ENCODE peak calls at places on chromosomes 7 and 10, in ten cellular contexts. Y, P, R, S, K, Q, N, Z, T and B are unnamed samples.

GRCh38 chr10:116281780-116282179 is 8.8 kb upstream of the GFRA1 start:
- DNase-seq in Y (no peak), P (no peak), R (no peak), S (no peak), K (no peak), Q (no peak), N (no peak), Z (no peak), T (no peak), B (no peak)

GRCh38 chr10:112950714-112951348 is 784 bp downstream of the TCF7L2 start:
- DNase-seq in Y (no peak), P (peak), R (peak), S (peak), K (no peak), Q (peak), N (no peak), Z (no peak), T (peak), B (peak)

GRCh38 chr7:114819629-114820362 is 102.1 kb upstream of the MDFIC start:
- DNase-seq in Y (peak), P (no peak), R (no peak), S (no peak), K (no peak), Q (no peak), N (no peak), Z (no peak), T (no peak), B (no peak)

GRCh38 chr7:19404912-19405329 is 259.7 kb upstream of the FERD3L start:
- DNase-seq in Y (peak), P (no peak), R (peak), S (no peak), K (no peak), Q (no peak), N (no peak), Z (no peak), T (no peak), B (no peak)

GRCh38 chr7:35334511-35334910 is 80.6 kb upstream of the TBX20 start:
- DNase-seq in Y (no peak), P (no peak), R (no peak), S (no peak), K (no peak), Q (no peak), N (no peak), Z (no peak), T (no peak), B (no peak)

GRCh38 chr7:130595986-130596385 is 72.6 kb downstream of the COPG2 start:
- DNase-seq in Y (no peak), P (no peak), R (no peak), S (peak), K (no peak), Q (peak), N (no peak), Z (no peak), T (no peak), B (no peak)

GRCh38 chr7:116955801-116956514 is 2.7 kb downstream of the ST7 start:
- DNase-seq in Y (no peak), P (no peak), R (no peak), S (no peak), K (no peak), Q (no peak), N (no peak), Z (no peak), T (no peak), B (no peak)

GRCh38 chr7:27873981-27874957 is 134.3 kb downstream of the TAX1BP1 start:
- DNase-seq in Y (peak), P (peak), R (no peak), S (peak), K (no peak), Q (peak), N (peak), Z (no peak), T (no peak), B (peak)

GRCh38 chr10:72079356-72079755 is 9.0 kb downstream of the SPOCK2 start:
- DNase-seq in Y (no peak), P (no peak), R (no peak), S (no peak), K (no peak), Q (no peak), N (no peak), Z (no peak), T (peak), B (no peak)

GRCh38 chr7:95433952-95434351 is 876 bp downstream of the PON2 start:
- DNase-seq in Y (no peak), P (no peak), R (no peak), S (no peak), K (no peak), Q (no peak), N (no peak), Z (no peak), T (no peak), B (no peak)

GRCh38 chr10:13078912-13079775 is 20.8 kb upstream of the OPTN start:
- DNase-seq in Y (no peak), P (no peak), R (no peak), S (no peak), K (no peak), Q (no peak), N (no peak), Z (no peak), T (no peak), B (no peak)

GRCh38 chr7:107201795-107202450 is 33.1 kb downstream of the HBP1 start:
- DNase-seq in Y (peak), P (peak), R (peak), S (no peak), K (no peak), Q (peak), N (peak), Z (peak), T (no peak), B (peak)

GRCh38 chr7:82507976-82508677 is 64.5 kb upstream of the CACNA2D1 start:
- DNase-seq in Y (no peak), P (no peak), R (peak), S (peak), K (no peak), Q (no peak), N (no peak), Z (no peak), T (no peak), B (no peak)

GRCh38 chr10:63114031-63114814 is 18.9 kb upstream of the NRBF2 start:
- DNase-seq in Y (no peak), P (peak), R (no peak), S (no peak), K (peak), Q (peak), N (peak), Z (no peak), T (no peak), B (peak)

GRCh38 chr10:86415099-86415498 is 48.5 kb upstream of the GRID1 start:
- DNase-seq in Y (no peak), P (no peak), R (no peak), S (no peak), K (no peak), Q (no peak), N (no peak), Z (no peak), T (no peak), B (no peak)

GRCh38 chr7:50206521-50207250 is 97.8 kb upstream of the IKZF1 start:
- DNase-seq in Y (no peak), P (no peak), R (no peak), S (peak), K (no peak), Q (no peak), N (no peak), Z (no peak), T (peak), B (peak)

GRCh38 chr10:484925-485661 is 204.4 kb downstream of the DIP2C start:
- DNase-seq in Y (no peak), P (no peak), R (no peak), S (no peak), K (peak), Q (no peak), N (no peak), Z (no peak), T (peak), B (peak)

GRCh38 chr10:89074120-89074519 is 83.5 kb downstream of the FAS start:
- DNase-seq in Y (no peak), P (peak), R (no peak), S (peak), K (peak), Q (peak), N (peak), Z (no peak), T (no peak), B (peak)

GRCh38 chr10:61541960-61542359 is 88.8 kb upstream of the TMEM26 start:
- DNase-seq in Y (no peak), P (no peak), R (no peak), S (no peak), K (no peak), Q (no peak), N (no peak), Z (no peak), T (no peak), B (no peak)

GRCh38 chr10:115963848-115964247 is 309.2 kb downstream of the GFRA1 start:
- DNase-seq in Y (no peak), P (no peak), R (peak), S (no peak), K (no peak), Q (no peak), N (no peak), Z (no peak), T (no peak), B (peak)

GRCh38 chr7:5636914-5637313 is 144.5 kb downstream of the RNF216 start:
- DNase-seq in Y (no peak), P (peak), R (no peak), S (peak), K (peak), Q (peak), N (peak), Z (no peak), T (no peak), B (peak)

GRCh38 chr10:13758302-13758701 is 171.5 kb downstream of the PRPF18 start:
- DNase-seq in Y (no peak), P (no peak), R (peak), S (no peak), K (no peak), Q (no peak), N (no peak), Z (no peak), T (no peak), B (no peak)

GRCh38 chr10:95742529-95742884 is 13.5 kb upstream of the ENTPD1 start:
- DNase-seq in Y (no peak), P (no peak), R (no peak), S (no peak), K (no peak), Q (no peak), N (no peak), Z (no peak), T (no peak), B (peak)

GRCh38 chr7:146658604-146659003 is 542.0 kb downstream of the CNTNAP2 start:
- DNase-seq in Y (no peak), P (no peak), R (no peak), S (no peak), K (no peak), Q (no peak), N (no peak), Z (no peak), T (no peak), B (no peak)

GRCh38 chr10:14524692-14525091 is 194.0 kb upstream of the FRMD4A start:
- DNase-seq in Y (no peak), P (no peak), R (no peak), S (no peak), K (no peak), Q (no peak), N (no peak), Z (no peak), T (no peak), B (no peak)

GRCh38 chr7:30254248-30254647 is 30.1 kb upstream of the ZNRF2 start:
- DNase-seq in Y (no peak), P (no peak), R (no peak), S (no peak), K (no peak), Q (no peak), N (no peak), Z (no peak), T (no peak), B (no peak)

GRCh38 chr10:1159131-1160061 is 103.2 kb downstream of the WDR37 start:
- DNase-seq in Y (no peak), P (no peak), R (no peak), S (no peak), K (peak), Q (no peak), N (peak), Z (no peak), T (no peak), B (peak)

GRCh38 chr10:114857922-114858629 is 36.5 kb downstream of the FHIP2A start:
- DNase-seq in Y (no peak), P (no peak), R (no peak), S (no peak), K (no peak), Q (no peak), N (no peak), Z (no peak), T (no peak), B (no peak)
- H3K27ac ChIP-seq in Y (no peak), P (no peak), R (no peak), S (no peak), K (no peak), Q (no peak), N (no peak), Z (no peak), T (no peak), B (peak)

DNA sequence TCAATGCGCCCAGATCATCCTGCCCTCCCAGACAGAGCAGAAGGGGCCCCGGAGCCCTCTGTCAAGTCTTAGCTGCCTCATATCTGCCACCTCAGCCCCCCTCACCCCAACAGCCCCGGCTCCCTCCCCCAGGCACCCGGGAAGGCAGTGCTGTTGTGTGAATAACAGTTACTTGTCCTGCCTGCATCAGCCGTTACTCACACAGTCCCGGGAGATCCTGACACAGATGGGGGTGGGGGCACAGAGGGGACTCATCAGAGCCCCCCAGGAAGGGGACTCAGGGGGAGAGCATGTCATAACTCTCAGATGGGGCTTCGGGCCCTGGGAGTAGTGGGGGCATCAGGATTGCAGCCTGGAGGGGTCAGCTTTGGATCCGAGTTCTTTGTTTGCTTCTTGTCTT is 12.4 kb upstream of the SERPINE1 start:
- DNase-seq in Y (no peak), P (no peak), R (no peak), S (no peak), K (no peak), Q (no peak), N (no peak), Z (no peak), T (no peak), B (no peak)
- H3K27ac ChIP-seq in Y (peak), P (no peak), R (no peak), S (no peak), K (peak), Q (no peak), N (no peak), Z (no peak), T (no peak), B (no peak)

DNA sequence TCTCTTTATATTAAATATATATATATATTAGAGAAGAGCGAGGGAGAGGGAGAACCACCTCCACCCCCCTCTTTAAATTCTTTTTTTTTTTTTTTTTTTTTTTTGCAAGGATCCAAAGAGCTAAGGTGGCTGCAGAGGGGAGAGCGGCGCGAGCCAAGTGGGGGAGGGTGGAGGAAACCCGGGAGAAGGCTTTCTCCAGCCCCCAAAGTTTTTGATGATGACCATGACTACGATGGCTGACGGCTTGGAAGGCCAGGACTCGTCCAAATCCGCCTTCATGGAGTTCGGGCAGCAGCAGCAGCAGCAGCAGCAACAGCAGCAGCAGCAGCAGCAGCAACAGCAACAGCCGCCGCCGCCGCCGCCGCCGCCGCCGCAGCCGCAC is 402 bp downstream of the DLX6 start:
- DNase-seq in Y (no peak), P (no peak), R (no peak), S (no peak), K (no peak), Q (no peak), N (no peak), Z (no peak), T (peak), B (no peak)
- H3K27ac ChIP-seq in Y (peak), P (no peak), R (no peak), S (no peak), K (no peak), Q (no peak), N (no peak), Z (no peak), T (no peak), B (no peak)

GRCh38 chr7:104096683-104097082 is 107.2 kb upstream of the RELN start:
- DNase-seq in Y (no peak), P (no peak), R (peak), S (no peak), K (no peak), Q (no peak), N (no peak), Z (peak), T (no peak), B (no peak)

GRCh38 chr7:104093127-104093526 is 103.7 kb upstream of the RELN start:
- DNase-seq in Y (no peak), P (no peak), R (no peak), S (no peak), K (no peak), Q (no peak), N (no peak), Z (no peak), T (no peak), B (no peak)

DNA sequence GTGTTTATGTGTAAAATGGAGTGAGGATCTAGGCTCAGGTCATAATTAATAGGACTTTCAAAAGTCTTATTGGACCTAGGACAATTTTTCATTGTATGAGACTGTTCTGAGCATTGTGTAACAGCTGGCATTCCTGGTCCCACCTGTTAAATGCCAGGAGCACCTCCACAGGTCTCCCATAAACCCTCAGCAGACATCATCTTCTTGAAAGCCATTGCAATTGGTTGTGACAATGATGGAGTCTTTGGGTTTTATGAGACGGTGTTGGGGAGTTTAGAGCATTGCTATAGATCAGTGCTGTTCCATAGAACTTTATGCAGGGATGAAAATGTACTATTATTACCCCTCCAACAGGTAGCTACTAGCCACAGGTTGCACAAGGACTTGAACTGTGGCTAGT is 108.9 kb downstream of the ORC5 start:
- DNase-seq in Y (no peak), P (no peak), R (no peak), S (no peak), K (no peak), Q (no peak), N (no peak), Z (no peak), T (no peak), B (no peak)
- H3K27ac ChIP-seq in Y (no peak), P (no peak), R (no peak), S (no peak), K (no peak), Q (no peak), N (no peak), Z (no peak), T (no peak), B (no peak)

GRCh38 chr7:157011333-157012112 is 1.1 kb upstream of the MNX1 start:
- DNase-seq in Y (no peak), P (no peak), R (peak), S (no peak), K (no peak), Q (no peak), N (no peak), Z (no peak), T (no peak), B (no peak)
- H3K27ac ChIP-seq in Y (peak), P (no peak), R (no peak), S (no peak), K (no peak), Q (no peak), N (no peak), Z (no peak), T (no peak), B (no peak)